ENCODE peak calls at places on chromosomes 16 and 17, in five cellular contexts. Q, N, Y, A and I are unnamed samples.

GRCh38 chr17:49567871-49568694 is 7.6 kb upstream of the NXPH3 start:
- DNase-seq in Q (peak; percentile 93), N (peak; percentile 62), Y (peak; percentile 96), A (peak; percentile 92), I (peak; percentile 87)

GRCh38 chr17:30905742-30906100 is 317 bp downstream of the TEFM start:
- DNase-seq in Y (no peak), Q (no peak), N (no peak), A (no peak), I (no peak)

GRCh38 chr16:3067929-3068288 is 2.5 kb downstream of the IL32 start:
- DNase-seq in A (no peak), Q (no peak), N (no peak), Y (no peak), I (no peak)

GRCh38 chr17:82458885-82459424 is 414 bp downstream of the NARF start:
- DNase-seq in N (peak; percentile 34), Y (no peak), Q (no peak), A (no peak), I (peak; percentile 65)

GRCh38 chr17:40530531-40530987 is 29.1 kb upstream of the TNS4 start:
- DNase-seq in N (no peak), Y (peak; percentile 64), A (no peak), Q (no peak), I (peak; percentile 11)

GRCh38 chr17:73722163-73722562 is 77.9 kb upstream of the SDK2 start:
- DNase-seq in A (no peak), Q (no peak), Y (peak; percentile 70), N (no peak), I (no peak)

GRCh38 chr16:14132696-14133048 is 61.6 kb downstream of the MRTFB start:
- DNase-seq in Q (no peak), N (peak; percentile 23), Y (no peak), A (no peak), I (no peak)

GRCh38 chr17:51238253-51238887 is 21.5 kb downstream of the MBTD1 start:
- DNase-seq in Y (no peak), A (no peak), Q (no peak), N (no peak), I (no peak)

GRCh38 chr17:6636105-6636504 is 4.4 kb downstream of the KIAA0753 start:
- DNase-seq in Q (no peak), A (no peak), Y (no peak), N (no peak), I (no peak)

GRCh38 chr16:11819798-11820197 is 22.7 kb upstream of the ZC3H7A start:
- DNase-seq in Q (no peak), N (no peak), Y (no peak), A (no peak), I (no peak)

GRCh38 chr17:63399856-63400255 is 46.2 kb downstream of the CYB561 start:
- DNase-seq in A (peak; percentile 65), N (peak; percentile 56), Q (no peak), Y (no peak), I (no peak)

GRCh38 chr16:4800290-4801041 is 2.0 kb downstream of the ROGDI start:
- DNase-seq in A (no peak), Q (peak; percentile 81), Y (peak; percentile 91), N (no peak), I (no peak)

GRCh38 chr17:59561042-59561441 is 4.4 kb upstream of the DHX40 start:
- DNase-seq in Q (no peak), N (no peak), Y (no peak), A (no peak), I (no peak)

GRCh38 chr17:81365601-81366585 is 29.4 kb upstream of the BAHCC1 start:
- DNase-seq in Y (peak; percentile 77), A (peak; percentile 74), Q (peak; percentile 91), N (peak; percentile 94), I (peak; percentile 84)

GRCh38 chr16:19860146-19861030 is 24.3 kb downstream of the GPRC5B start:
- DNase-seq in Y (peak; percentile 20), A (no peak), N (peak; percentile 96), Q (no peak), I (no peak)

GRCh38 chr16:70749681-70750601 is 51.0 kb downstream of the VAC14 start:
- DNase-seq in A (peak; percentile 72), Q (no peak), N (no peak), Y (no peak), I (no peak)

GRCh38 chr17:50221500-50222480 is 20.4 kb upstream of the COL1A1 start:
- DNase-seq in Y (no peak), Q (peak; percentile 92), N (peak; percentile 84), A (peak; percentile 59), I (peak; percentile 81)

GRCh38 chr17:63954402-63955063 is 18.2 kb downstream of the SCN4A start:
- DNase-seq in Q (no peak), A (no peak), Y (peak; percentile 90), N (no peak), I (no peak)

GRCh38 chr17:40833882-40834281 is 11.5 kb upstream of the KRT10 start:
- DNase-seq in Y (no peak), A (no peak), N (no peak), Q (no peak), I (no peak)

GRCh38 chr16:87393680-87394055 is 1.5 kb downstream of the MAP1LC3B start:
- DNase-seq in Q (no peak), N (no peak), Y (no peak), A (peak; percentile 18), I (no peak)

DNA sequence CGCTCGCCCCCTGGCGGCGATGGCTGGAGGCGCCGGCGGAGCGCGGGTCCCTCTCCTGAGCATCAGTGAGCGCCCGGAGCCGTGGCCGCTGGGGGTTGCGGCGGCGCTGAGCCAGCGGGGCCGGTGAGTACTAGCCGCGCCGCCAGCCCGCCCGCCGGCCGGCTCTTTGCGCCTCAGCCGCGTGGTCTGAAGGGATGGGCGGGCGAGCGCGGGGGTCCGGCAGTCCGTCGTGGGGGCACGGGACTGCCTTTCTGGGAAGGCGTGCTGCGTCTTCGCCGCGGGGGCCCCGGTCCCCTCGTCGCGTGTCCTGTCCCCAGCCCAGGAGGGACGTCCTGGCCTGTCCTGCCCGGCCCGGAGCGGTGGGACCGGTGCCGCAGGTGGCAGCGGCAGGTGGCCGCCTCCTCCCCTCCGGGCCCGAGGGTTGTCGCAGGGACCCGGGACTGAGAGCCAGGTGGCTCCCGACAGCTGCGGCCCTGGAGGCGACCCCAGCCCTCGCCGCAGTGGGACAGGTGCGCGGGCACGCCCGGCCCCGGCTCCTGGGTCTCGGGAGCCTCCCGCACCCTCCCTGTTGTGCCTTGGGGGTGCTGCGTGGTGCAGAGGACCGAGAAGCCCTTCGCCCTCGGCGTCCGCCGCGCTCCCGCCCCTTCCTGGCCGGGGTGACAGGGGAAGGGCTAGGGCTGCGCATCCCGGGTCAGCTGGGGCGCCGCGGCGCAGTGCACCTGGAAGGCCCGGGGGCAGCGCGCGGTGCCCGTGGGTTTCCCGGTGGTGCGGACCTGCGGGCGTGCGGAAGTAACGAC is at the start of gene SPECC1:
- DNase-seq in N (peak; percentile 48), Y (peak; percentile 97), Q (peak; percentile 53), A (peak; percentile 95), I (peak; percentile 60)
- TF ChIP-seq CTCF in N (no peak), Y (peak; percentile 98), Q (peak; percentile 95), A (peak; percentile 99), I (peak; percentile 98)

DNA sequence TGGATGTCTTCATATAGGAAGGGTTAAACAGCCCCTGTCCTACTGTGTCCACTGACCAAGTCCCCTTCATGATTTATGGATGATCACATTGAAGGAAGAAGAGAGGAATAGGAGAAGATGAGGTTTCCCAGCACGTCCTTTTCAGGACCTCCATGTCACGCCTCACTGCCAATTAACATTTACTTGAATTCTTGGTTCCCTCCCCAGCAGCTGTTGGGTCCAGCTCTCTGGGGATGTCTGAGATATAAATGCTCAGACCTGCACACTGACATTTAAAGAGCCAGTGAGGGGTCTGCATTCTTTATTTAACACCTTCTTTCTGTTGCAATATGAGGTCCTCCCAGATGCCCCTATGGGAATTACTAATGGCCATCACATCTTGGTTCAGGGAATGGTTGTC is 230.6 kb upstream of the HSBP1 start:
- DNase-seq in Y (no peak), N (no peak), Q (no peak), A (no peak), I (no peak)
- TF ChIP-seq CTCF in Y (no peak), N (no peak), Q (no peak), A (no peak), I (no peak)

GRCh38 chr16:22071352-22071923 is 20.9 kb upstream of the VWA3A start:
- DNase-seq in A (no peak), N (no peak), Y (no peak), Q (no peak), I (no peak)

GRCh38 chr16:22075043-22075757 is 17.1 kb upstream of the VWA3A start:
- DNase-seq in Y (no peak), N (peak; percentile 36), A (no peak), Q (no peak), I (no peak)

GRCh38 chr16:22075776-22076175 is 16.6 kb upstream of the VWA3A start:
- DNase-seq in A (no peak), N (no peak), Q (no peak), Y (no peak), I (no peak)

GRCh38 chr16:22070361-22071351 is 21.7 kb upstream of the VWA3A start:
- DNase-seq in Q (no peak), N (peak; percentile 58), Y (no peak), A (peak; percentile 33), I (no peak)

GRCh38 chr16:22073350-22073749 is 19.0 kb upstream of the VWA3A start:
- DNase-seq in Q (no peak), N (no peak), Y (no peak), A (no peak), I (no peak)
- TF ChIP-seq CTCF in Q (no peak), N (no peak), Y (no peak), A (no peak), I (no peak)

GRCh38 chr17:57892146-57892819 is 42.4 kb upstream of the MRPS23 start:
- DNase-seq in Y (peak; percentile 95), A (peak; percentile 86), Q (peak; percentile 92), N (peak; percentile 79), I (no peak)

GRCh38 chr17:57888311-57889216 is 38.7 kb upstream of the MRPS23 start:
- DNase-seq in Y (no peak), A (no peak), Q (no peak), N (no peak), I (no peak)

GRCh38 chr17:57889252-57889651 is 39.4 kb upstream of the MRPS23 start:
- DNase-seq in N (no peak), A (no peak), Y (no peak), Q (no peak), I (no peak)

GRCh38 chr17:57890857-57891232 is 41.0 kb upstream of the MRPS23 start:
- DNase-seq in Y (no peak), N (no peak), A (no peak), Q (no peak), I (no peak)

DNA sequence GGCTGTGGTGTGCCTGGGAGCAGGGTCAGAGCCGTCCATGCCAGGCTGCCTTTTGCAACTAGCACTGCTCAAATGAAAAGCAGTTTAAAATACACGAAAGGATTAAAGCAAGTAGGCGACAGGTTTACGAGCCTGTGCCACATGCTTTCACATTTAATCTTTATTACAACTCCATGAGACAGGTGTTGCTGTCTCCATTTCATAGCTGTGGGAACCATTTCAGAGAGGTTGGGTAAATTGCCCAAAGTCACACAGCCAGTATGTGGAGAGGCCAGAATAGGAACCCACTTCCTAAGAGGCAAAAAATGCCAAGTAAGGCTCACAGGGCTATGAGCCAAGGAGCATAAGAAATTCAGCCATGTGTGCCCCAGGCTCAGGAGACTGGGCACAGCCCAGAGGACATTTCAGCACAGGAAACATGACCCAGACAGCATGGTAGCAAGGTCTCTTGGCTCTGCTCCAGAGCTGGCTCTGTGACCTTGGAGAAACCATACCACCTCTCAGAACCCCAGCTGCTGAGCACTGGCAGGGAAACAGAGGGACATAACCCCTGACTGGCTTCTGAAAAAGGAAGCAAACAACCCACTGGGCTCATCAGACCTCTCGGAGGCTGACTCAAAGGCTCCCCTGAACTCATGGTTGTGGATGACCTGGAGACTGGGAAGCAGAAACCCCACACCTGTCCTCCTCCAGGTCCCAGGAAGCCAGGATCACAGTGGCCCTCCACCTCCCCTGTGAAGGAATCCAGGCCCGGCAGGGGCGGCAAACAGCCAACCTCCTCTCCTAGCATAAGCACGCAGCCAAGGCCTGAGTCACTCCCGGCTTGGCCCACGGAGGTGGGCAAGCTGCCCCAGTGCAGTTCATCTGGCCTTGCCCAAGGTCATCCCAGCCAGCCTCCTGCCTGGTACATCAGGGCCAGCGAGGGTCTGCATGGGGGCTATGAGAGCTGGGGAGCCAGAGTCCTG is 40.3 kb upstream of the MRPS23 start:
- DNase-seq in Q (peak; percentile 81), A (peak; percentile 94), N (peak; percentile 76), Y (no peak), I (peak; percentile 93)
- TF ChIP-seq CTCF in Q (no peak), A (no peak), N (no peak), Y (no peak), I (peak; percentile 5)